ENCODE peak calls at places on chromosomes 5 and 9, in eight cellular contexts. F is mammary epithelial cell; T is fibroblast of lung; B is CD8-positive, alpha-beta memory T cell; S is pancreas; Z is HCT116; C is heart right ventricle; V is stomach. K is an unnamed sample. For H3K36me3 and H3K4me1, the result is how much of the 10 kb centered on the place peaks cover.

GRCh38 chr9:135413086-135413375 is 66.6 kb upstream of the PPP1R26 start:
- DNase-seq in F (no peak), Z (no peak), B (no peak), V (no peak), C (no peak), S (peak), T (no peak), K (no peak)

GRCh38 chr9:38046669-38047300 is 22.2 kb downstream of the SHB start:
- DNase-seq in T (no peak), B (no peak), F (peak), C (no peak), S (peak), V (peak), Z (peak), K (no peak)

GRCh38 chr5:168219515-168220410 is 71.7 kb upstream of the WWC1 start:
- DNase-seq in C (peak), B (no peak), T (peak), Z (peak), S (peak), F (peak), V (peak), K (peak)

GRCh38 chr9:135802876-135803419 is 101.0 kb downstream of the KCNT1 start:
- DNase-seq in T (no peak), Z (no peak), C (no peak), B (no peak), V (no peak), F (peak), S (no peak), K (no peak)

GRCh38 chr5:140239939-140240700 is 62.8 kb downstream of the PFDN1 start:
- DNase-seq in S (peak), Z (no peak), B (peak), T (peak), V (peak), C (peak), F (no peak), K (no peak)

GRCh38 chr9:37575921-37576721 is at the start of gene FBXO10:
- DNase-seq in B (peak), T (peak), C (peak), Z (no peak), S (peak), V (peak), F (peak), K (peak)

GRCh38 chr5:32193591-32193990 is 19.5 kb upstream of the GOLPH3 start:
- DNase-seq in T (peak), S (peak), Z (no peak), B (no peak), V (peak), F (peak), C (peak), K (peak)

GRCh38 chr9:104906441-104907277 is 21.3 kb downstream of the ABCA1 start:
- DNase-seq in F (peak), T (peak), C (no peak), V (no peak), S (peak), B (no peak), Z (no peak), K (peak)

GRCh38 chr9:23394189-23394588 is 431.9 kb downstream of the ELAVL2 start:
- DNase-seq in B (no peak), T (no peak), S (no peak), V (no peak), Z (no peak), F (no peak), C (no peak), K (no peak)

GRCh38 chr5:91366571-91366970 is 16.5 kb downstream of the ARRDC3 start:
- DNase-seq in C (no peak), F (no peak), T (no peak), B (no peak), S (no peak), Z (no peak), V (no peak), K (no peak)

GRCh38 chr5:91367374-91367773 is 15.7 kb downstream of the ARRDC3 start:
- DNase-seq in S (no peak), V (no peak), Z (no peak), T (no peak), B (no peak), C (no peak), F (no peak), K (no peak)

GRCh38 chr5:91365498-91365897 is 17.6 kb downstream of the ARRDC3 start:
- DNase-seq in C (no peak), V (no peak), S (no peak), F (no peak), B (no peak), Z (no peak), T (no peak), K (no peak)

GRCh38 chr5:91369480-91369879 is 13.6 kb downstream of the ARRDC3 start:
- DNase-seq in Z (no peak), F (no peak), S (no peak), V (no peak), C (no peak), B (no peak), T (no peak), K (no peak)

GRCh38 chr5:91367908-91368648 is 15.0 kb downstream of the ARRDC3 start:
- DNase-seq in C (no peak), V (no peak), T (no peak), S (no peak), Z (no peak), F (no peak), B (no peak), K (no peak)
- H3K36me3 ChIP-seq in C (under half), V (under half), T (under half), S (under half), Z (under half), F (under half), B (under half), K (half or more)

GRCh38 chr5:111730659-111731382 is 26.2 kb downstream of the NREP start:
- DNase-seq in T (no peak), F (no peak), S (no peak), V (peak), B (no peak), Z (no peak), C (no peak), K (no peak)
- H3K4me1 ChIP-seq in T (under half), F (under half), S (under half), V (under half), B (under half), Z (under half), C (under half), K (under half)

DNA sequence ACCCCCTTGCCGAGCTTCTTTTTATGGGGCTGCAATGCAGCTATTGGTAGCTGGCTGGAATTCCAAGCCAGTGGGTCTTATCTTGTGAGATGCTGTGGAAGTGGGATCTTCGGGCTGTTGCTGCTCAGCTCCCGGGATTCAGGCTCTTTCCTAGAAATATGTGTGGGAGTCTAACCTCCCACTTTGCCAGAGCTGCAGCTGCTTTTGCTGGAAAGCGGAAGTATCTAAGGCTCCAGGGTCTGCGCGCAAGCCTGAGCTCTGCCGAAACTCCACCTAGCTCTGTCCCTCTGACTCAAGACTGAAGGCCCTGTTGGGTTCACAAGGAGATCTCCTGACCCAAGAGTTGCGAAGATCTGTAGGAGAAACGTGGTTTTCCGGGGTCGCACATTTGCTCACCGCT is 151.1 kb upstream of the ANKRD55 start:
- DNase-seq in Z (no peak), V (no peak), F (no peak), C (no peak), B (no peak), S (no peak), T (no peak), K (no peak)
- H3K4me3 ChIP-seq in Z (no peak), V (no peak), F (no peak), C (peak), B (no peak), S (no peak), T (no peak), K (no peak)

DNA sequence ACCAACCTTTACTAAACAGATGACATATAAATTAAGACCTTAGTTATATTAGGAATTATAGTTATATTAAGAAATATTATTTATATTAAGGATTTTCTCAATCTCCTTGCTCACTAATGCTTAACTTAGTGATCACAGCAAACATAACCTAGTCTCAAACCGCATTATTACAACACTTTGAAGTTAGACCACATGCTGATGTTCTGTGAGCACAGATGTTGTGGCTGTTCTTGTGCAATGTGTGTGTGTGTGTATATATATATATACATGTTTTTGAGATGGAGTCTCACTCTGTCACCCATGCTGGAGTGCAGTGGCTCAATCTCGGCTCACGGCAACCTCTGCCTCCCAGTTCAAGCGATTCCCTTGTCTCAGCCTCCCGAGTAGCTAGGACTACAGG is 20.5 kb downstream of the ELP1 start:
- DNase-seq in T (peak), V (no peak), S (no peak), F (no peak), C (no peak), B (no peak), Z (no peak), K (no peak)
- H3K36me3 ChIP-seq in T (under half), V (under half), S (under half), F (under half), C (half or more), B (under half), Z (under half), K (half or more)

GRCh38 chr9:76424491-76424890 is 30.3 kb upstream of the RFK start:
- DNase-seq in C (no peak), B (no peak), T (no peak), F (no peak), S (no peak), V (no peak), Z (no peak), K (no peak)
- H3K4me1 ChIP-seq in C (under half), B (under half), T (under half), F (under half), S (under half), V (under half), Z (under half), K (under half)

GRCh38 chr9:114249424-114250234 is 73.3 kb upstream of the ORM1 start:
- DNase-seq in F (no peak), S (no peak), B (no peak), C (no peak), T (no peak), Z (no peak), V (no peak), K (no peak)
- H3K4me3 ChIP-seq in F (no peak), S (no peak), B (no peak), C (no peak), T (no peak), Z (no peak), V (peak), K (no peak)

DNA sequence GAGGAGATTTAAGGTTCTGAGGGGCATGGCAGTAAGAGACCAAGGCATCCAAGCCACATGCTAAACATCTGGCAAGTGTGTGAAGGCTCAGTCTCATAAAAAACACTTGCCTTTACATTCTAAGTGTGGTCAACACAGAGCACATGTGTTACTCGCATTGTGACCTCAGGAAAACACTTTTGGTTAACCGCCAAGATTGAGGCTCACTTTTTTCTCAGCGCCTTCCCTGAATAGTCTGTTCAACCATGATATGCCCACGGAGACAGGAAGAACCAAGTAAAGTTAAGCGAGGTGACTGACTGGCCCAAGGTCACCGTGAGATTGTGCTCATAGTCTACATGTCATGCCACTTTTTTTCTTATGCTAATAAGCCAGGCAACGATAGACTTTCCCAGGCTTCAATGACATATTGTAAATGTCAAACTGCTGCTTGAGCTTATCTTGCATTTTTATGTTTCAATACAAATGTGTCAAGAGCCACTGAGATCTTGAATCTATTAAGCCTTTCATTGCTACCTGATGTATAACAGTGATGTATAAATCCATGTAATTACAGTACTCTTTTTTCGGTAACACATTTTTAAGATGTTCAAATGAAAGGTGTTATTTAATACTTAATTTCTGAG is 21.1 kb upstream of the IL9 start:
- DNase-seq in F (no peak), T (no peak), V (no peak), C (no peak), Z (no peak), B (no peak), S (no peak), K (no peak)
- H3K36me3 ChIP-seq in F (under half), T (under half), V (under half), C (under half), Z (under half), B (under half), S (under half), K (under half)

GRCh38 chr9:112130347-112130746 is 44.8 kb downstream of the SUSD1 start:
- DNase-seq in F (no peak), Z (no peak), B (no peak), C (no peak), V (no peak), S (no peak), T (no peak), K (no peak)

GRCh38 chr9:112125961-112126388 is 49.1 kb downstream of the SUSD1 start:
- DNase-seq in B (no peak), Z (no peak), V (no peak), C (no peak), T (no peak), F (no peak), S (no peak), K (no peak)

GRCh38 chr9:112129246-112129645 is 45.9 kb downstream of the SUSD1 start:
- DNase-seq in B (no peak), Z (no peak), S (no peak), T (no peak), V (no peak), C (no peak), F (no peak), K (no peak)

GRCh38 chr9:112124156-112124555 is 50.9 kb downstream of the SUSD1 start:
- DNase-seq in T (no peak), B (no peak), S (no peak), F (no peak), Z (no peak), V (peak), C (no peak), K (no peak)

GRCh38 chr9:112127281-112127680 is 47.8 kb downstream of the SUSD1 start:
- DNase-seq in B (no peak), F (no peak), S (no peak), V (no peak), T (no peak), Z (no peak), C (no peak), K (no peak)
- H3K4me1 ChIP-seq in B (under half), F (under half), S (under half), V (under half), T (under half), Z (under half), C (under half), K (under half)

GRCh38 chr9:4742246-4742645 is 1.2 kb upstream of the AK3 start:
- DNase-seq in T (no peak), V (no peak), C (no peak), B (no peak), F (peak), S (no peak), Z (no peak), K (no peak)
- H3K4me3 ChIP-seq in T (no peak), V (no peak), C (peak), B (no peak), F (peak), S (peak), Z (peak), K (peak)

GRCh38 chr9:92055624-92056023 is 59.6 kb downstream of the SPTLC1 start:
- DNase-seq in S (no peak), F (no peak), C (no peak), V (no peak), B (no peak), T (no peak), Z (no peak), K (no peak)

GRCh38 chr9:92059045-92059444 is 56.2 kb downstream of the SPTLC1 start:
- DNase-seq in V (no peak), B (no peak), C (no peak), Z (no peak), S (no peak), F (no peak), T (no peak), K (no peak)

GRCh38 chr9:92061184-92061583 is 54.0 kb downstream of the SPTLC1 start:
- DNase-seq in C (no peak), B (no peak), T (no peak), V (no peak), F (no peak), S (no peak), Z (no peak), K (no peak)

GRCh38 chr9:92064711-92065110 is 50.5 kb downstream of the SPTLC1 start:
- DNase-seq in F (peak), T (peak), Z (no peak), C (no peak), S (no peak), B (no peak), V (no peak), K (no peak)

GRCh38 chr9:92059669-92060068 is 55.5 kb downstream of the SPTLC1 start:
- DNase-seq in Z (no peak), B (no peak), T (no peak), C (no peak), S (no peak), V (no peak), F (no peak), K (no peak)
- H3K36me3 ChIP-seq in Z (under half), B (under half), T (under half), C (under half), S (under half), V (under half), F (under half), K (under half)

K was measured in right atrium auricular region.